ENCODE peak calls at places on chromosomes 2 and 18, in five cellular contexts. One of them, this sample, is unnamed.

GRCh38 chr2:61878756-61879155 is 9.7 kb downstream of the CCT4 start:
- DNase-seq in GM23338: no peak
- DNase-seq in HCT116: no peak
- DNase-seq in spleen: no peak
- DNase-seq in lung: no peak
- DNase-seq in this sample: no peak

GRCh38 chr2:86254576-86255538 is 55.6 kb downstream of the MRPL35 start:
- DNase-seq in GM23338: peak; percentile 20
- DNase-seq in HCT116: no peak
- DNase-seq in lung: no peak
- DNase-seq in spleen: no peak
- DNase-seq in this sample: no peak

GRCh38 chr18:48153641-48154481 is 223.4 kb upstream of the SMAD2 start:
- DNase-seq in spleen: no peak
- DNase-seq in HCT116: no peak
- DNase-seq in lung: no peak
- DNase-seq in GM23338: no peak
- DNase-seq in this sample: peak; percentile 73

GRCh38 chr2:71492112-71492511 is 38.8 kb downstream of the DYSF start:
- DNase-seq in HCT116: no peak
- DNase-seq in GM23338: no peak
- DNase-seq in lung: no peak
- DNase-seq in spleen: peak; percentile 82
- DNase-seq in this sample: no peak

GRCh38 chr2:73341039-73341438 is 44.6 kb upstream of the ALMS1 start:
- DNase-seq in GM23338: no peak
- DNase-seq in HCT116: no peak
- DNase-seq in spleen: no peak
- DNase-seq in lung: no peak
- DNase-seq in this sample: no peak

GRCh38 chr18:10228380-10228779 is 226.1 kb upstream of the APCDD1 start:
- DNase-seq in spleen: no peak
- DNase-seq in lung: no peak
- DNase-seq in GM23338: no peak
- DNase-seq in HCT116: no peak
- DNase-seq in this sample: no peak

GRCh38 chr18:34509163-34509562 is 200.9 kb upstream of the DTNA start:
- DNase-seq in HCT116: no peak
- DNase-seq in spleen: no peak
- DNase-seq in lung: no peak
- DNase-seq in GM23338: no peak
- DNase-seq in this sample: no peak

GRCh38 chr18:48139427-48140347 is 209.2 kb upstream of the SMAD2 start:
- DNase-seq in HCT116: no peak
- DNase-seq in lung: peak; percentile 70
- DNase-seq in GM23338: peak; percentile 5
- DNase-seq in spleen: peak; percentile 71
- DNase-seq in this sample: no peak

GRCh38 chr2:3738454-3738853 is 35.1 kb downstream of the DCDC2C start:
- DNase-seq in HCT116: peak; percentile 34
- DNase-seq in GM23338: peak; percentile 59
- DNase-seq in lung: no peak
- DNase-seq in spleen: no peak
- DNase-seq in this sample: peak; percentile 74

GRCh38 chr18:7070466-7070865 is 47.1 kb downstream of the LAMA1 start:
- DNase-seq in HCT116: no peak
- DNase-seq in lung: no peak
- DNase-seq in GM23338: no peak
- DNase-seq in spleen: no peak
- DNase-seq in this sample: no peak

GRCh38 chr18:9766076-9766481 is 58.0 kb downstream of the RAB31 start:
- DNase-seq in HCT116: no peak
- DNase-seq in lung: no peak
- DNase-seq in spleen: no peak
- DNase-seq in GM23338: no peak
- DNase-seq in this sample: no peak

GRCh38 chr2:28399946-28400345 is 7.3 kb downstream of the FOSL2 start:
- DNase-seq in HCT116: no peak
- DNase-seq in GM23338: no peak
- DNase-seq in lung: no peak
- DNase-seq in spleen: peak; percentile 29
- DNase-seq in this sample: no peak

GRCh38 chr2:28401948-28402550 is 9.4 kb downstream of the FOSL2 start:
- DNase-seq in spleen: no peak
- DNase-seq in HCT116: no peak
- DNase-seq in lung: no peak
- DNase-seq in GM23338: no peak
- DNase-seq in this sample: no peak

GRCh38 chr2:28400434-28400833 is 7.8 kb downstream of the FOSL2 start:
- DNase-seq in spleen: no peak
- DNase-seq in GM23338: no peak
- DNase-seq in HCT116: no peak
- DNase-seq in lung: no peak
- DNase-seq in this sample: no peak

GRCh38 chr2:28401411-28401810 is 8.8 kb downstream of the FOSL2 start:
- DNase-seq in lung: no peak
- DNase-seq in GM23338: no peak
- DNase-seq in HCT116: no peak
- DNase-seq in spleen: no peak
- DNase-seq in this sample: no peak

GRCh38 chr2:28400921-28401320 is 8.3 kb downstream of the FOSL2 start:
- DNase-seq in lung: no peak
- DNase-seq in GM23338: no peak
- DNase-seq in HCT116: no peak
- DNase-seq in spleen: no peak
- DNase-seq in this sample: no peak
- H3K4me1 ChIP-seq in lung: peaks cover 36% of the 10 kb centered on the region
- H3K4me1 ChIP-seq in GM23338: no peaks in the 10 kb centered on the region
- H3K4me1 ChIP-seq in HCT116: peaks cover 31% of the 10 kb centered on the region
- H3K4me1 ChIP-seq in spleen: peaks cover 99% of the 10 kb centered on the region
- H3K4me1 ChIP-seq in this sample: peaks cover 56% of the 10 kb centered on the region

DNA sequence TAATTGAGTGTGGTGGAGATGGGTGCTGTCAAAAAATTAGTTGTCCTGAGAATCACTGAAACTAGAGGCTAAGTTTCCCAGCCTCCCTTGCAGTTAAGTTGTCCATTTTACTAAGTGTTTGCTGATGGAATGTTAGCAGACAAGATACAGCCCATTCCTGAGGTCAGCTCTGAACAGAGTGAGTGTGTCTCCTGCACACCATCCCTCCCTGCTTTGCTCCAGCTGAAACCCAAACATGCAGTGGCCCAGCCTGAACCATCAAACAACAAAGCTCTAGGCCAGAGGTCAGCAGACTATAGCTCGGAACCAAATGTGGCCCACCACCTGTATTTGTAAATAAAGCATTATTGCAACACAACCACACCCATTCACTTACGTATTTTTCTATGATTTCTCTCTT is 28.0 kb upstream of the TMEM177 start:
- DNase-seq in HCT116: no peak
- DNase-seq in lung: no peak
- DNase-seq in spleen: no peak
- DNase-seq in GM23338: no peak
- DNase-seq in this sample: no peak
- H3K4me1 ChIP-seq in HCT116: no peaks in the 10 kb centered on the region
- H3K4me1 ChIP-seq in lung: no peaks in the 10 kb centered on the region
- H3K4me1 ChIP-seq in spleen: no peaks in the 10 kb centered on the region
- H3K4me1 ChIP-seq in GM23338: peaks cover 5% of the 10 kb centered on the region
- H3K4me1 ChIP-seq in this sample: no peaks in the 10 kb centered on the region

GRCh38 chr2:240564571-240565266 is 3.6 kb upstream of the RNPEPL1 start:
- DNase-seq in lung: peak; percentile 28
- DNase-seq in GM23338: no peak
- DNase-seq in HCT116: no peak
- DNase-seq in spleen: peak; percentile 73
- DNase-seq in this sample: no peak
- H3K4me1 ChIP-seq in lung: peaks cover 3% of the 10 kb centered on the region
- H3K4me1 ChIP-seq in GM23338: peaks cover 15% of the 10 kb centered on the region
- H3K4me1 ChIP-seq in HCT116: peaks cover 69% of the 10 kb centered on the region
- H3K4me1 ChIP-seq in spleen: peaks cover 85% of the 10 kb centered on the region
- H3K4me1 ChIP-seq in this sample: peaks cover 47% of the 10 kb centered on the region

GRCh38 chr2:234363011-234363487 is 133.8 kb downstream of the ARL4C start:
- DNase-seq in spleen: no peak
- DNase-seq in lung: peak; percentile 43
- DNase-seq in GM23338: peak; percentile 89
- DNase-seq in HCT116: peak; percentile 98
- DNase-seq in this sample: peak; percentile 83

GRCh38 chr2:234355798-234356365 is 141.0 kb downstream of the ARL4C start:
- DNase-seq in spleen: no peak
- DNase-seq in GM23338: no peak
- DNase-seq in HCT116: no peak
- DNase-seq in lung: no peak
- DNase-seq in this sample: no peak

GRCh38 chr2:234355052-234355720 is 141.7 kb downstream of the ARL4C start:
- DNase-seq in GM23338: peak; percentile 43
- DNase-seq in spleen: no peak
- DNase-seq in lung: no peak
- DNase-seq in HCT116: no peak
- DNase-seq in this sample: no peak

GRCh38 chr2:234352270-234352669 is 144.6 kb downstream of the ARL4C start:
- DNase-seq in HCT116: no peak
- DNase-seq in spleen: no peak
- DNase-seq in GM23338: no peak
- DNase-seq in lung: no peak
- DNase-seq in this sample: no peak

GRCh38 chr2:234357666-234358065 is 139.2 kb downstream of the ARL4C start:
- DNase-seq in HCT116: no peak
- DNase-seq in spleen: no peak
- DNase-seq in GM23338: no peak
- DNase-seq in lung: no peak
- DNase-seq in this sample: no peak
- H3K4me1 ChIP-seq in HCT116: peaks cover 28% of the 10 kb centered on the region
- H3K4me1 ChIP-seq in spleen: no peaks in the 10 kb centered on the region
- H3K4me1 ChIP-seq in GM23338: peaks cover 6% of the 10 kb centered on the region
- H3K4me1 ChIP-seq in lung: no peaks in the 10 kb centered on the region
- H3K4me1 ChIP-seq in this sample: peaks cover 4% of the 10 kb centered on the region

DNA sequence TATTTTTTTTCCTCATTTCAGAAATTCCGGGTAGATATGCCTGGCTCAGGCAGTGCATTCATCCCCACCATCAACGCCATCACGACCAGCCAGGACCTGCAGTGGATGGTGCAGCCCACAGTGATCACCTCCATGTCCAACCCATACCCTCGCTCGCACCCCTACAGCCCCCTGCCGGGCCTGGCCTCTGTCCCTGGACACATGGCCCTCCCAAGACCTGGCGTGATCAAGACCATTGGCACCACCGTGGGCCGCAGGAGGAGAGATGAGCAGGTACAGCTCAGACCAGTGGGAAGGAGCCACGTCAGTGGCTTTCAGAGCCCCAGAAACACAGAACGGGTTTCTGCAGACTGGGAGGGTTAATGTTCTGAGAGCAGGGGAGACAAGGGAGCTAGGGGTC is 11.4 kb downstream of the FOSL2 start:
- DNase-seq in spleen: no peak
- DNase-seq in HCT116: no peak
- DNase-seq in GM23338: no peak
- DNase-seq in lung: no peak
- DNase-seq in this sample: no peak
- H3K4me1 ChIP-seq in spleen: peaks cover 100% of the 10 kb centered on the region
- H3K4me1 ChIP-seq in HCT116: peaks cover 41% of the 10 kb centered on the region
- H3K4me1 ChIP-seq in GM23338: no peaks in the 10 kb centered on the region
- H3K4me1 ChIP-seq in lung: peaks cover 25% of the 10 kb centered on the region
- H3K4me1 ChIP-seq in this sample: peaks cover 60% of the 10 kb centered on the region

DNA sequence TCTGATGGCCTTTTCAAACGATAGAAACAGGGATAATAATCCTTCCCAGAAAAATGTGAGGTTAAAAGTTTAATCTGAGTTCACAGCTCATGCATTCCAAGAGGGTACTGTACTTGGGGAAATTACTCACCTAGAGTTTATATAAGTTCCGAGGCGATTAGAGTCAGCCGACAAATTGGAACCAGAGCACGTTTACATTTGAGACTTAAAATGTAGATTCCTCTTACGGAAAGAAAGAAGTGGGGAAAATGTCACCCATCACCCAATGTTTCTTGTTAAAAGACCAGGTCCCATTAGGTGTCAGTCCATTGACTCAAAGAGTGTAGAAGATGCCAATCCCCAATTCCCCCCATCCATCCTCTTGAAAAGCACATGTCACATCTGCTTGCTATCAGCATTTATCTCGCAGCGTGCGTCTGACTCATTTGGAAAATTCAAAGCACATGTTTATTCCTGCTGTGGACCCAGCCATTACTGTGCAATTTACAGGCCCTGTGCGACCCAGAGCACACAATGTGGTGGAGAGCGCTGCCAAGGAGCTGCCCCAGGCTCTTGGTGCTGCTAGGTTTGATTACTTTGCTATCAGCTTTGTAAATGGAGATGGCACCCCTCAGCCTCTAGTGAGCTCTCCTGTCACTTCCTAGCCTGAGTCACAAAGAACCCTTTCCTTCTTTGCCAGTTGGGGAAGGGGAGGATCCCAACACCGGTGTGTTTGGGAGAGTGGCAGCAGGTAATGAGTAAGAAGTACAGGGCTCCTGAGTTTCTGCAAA is 104.8 kb downstream of the COLEC12 start:
- DNase-seq in lung: no peak
- DNase-seq in GM23338: no peak
- DNase-seq in HCT116: no peak
- DNase-seq in spleen: no peak
- DNase-seq in this sample: no peak
- H3K4me1 ChIP-seq in lung: peaks cover 3% of the 10 kb centered on the region
- H3K4me1 ChIP-seq in GM23338: no peaks in the 10 kb centered on the region
- H3K4me1 ChIP-seq in HCT116: no peaks in the 10 kb centered on the region
- H3K4me1 ChIP-seq in spleen: no peaks in the 10 kb centered on the region
- H3K4me1 ChIP-seq in this sample: no peaks in the 10 kb centered on the region

GRCh38 chr2:177127821-177128220 is 84.8 kb upstream of the HNRNPA3 start:
- DNase-seq in spleen: no peak
- DNase-seq in GM23338: peak; percentile 13
- DNase-seq in lung: no peak
- DNase-seq in HCT116: no peak
- DNase-seq in this sample: no peak
- H3K4me1 ChIP-seq in spleen: no peaks in the 10 kb centered on the region
- H3K4me1 ChIP-seq in GM23338: no peaks in the 10 kb centered on the region
- H3K4me1 ChIP-seq in lung: no peaks in the 10 kb centered on the region
- H3K4me1 ChIP-seq in HCT116: no peaks in the 10 kb centered on the region
- H3K4me1 ChIP-seq in this sample: peaks cover 9% of the 10 kb centered on the region